ENCODE peak calls at places on chromosome 16, in nine cellular contexts. One of them, this sample, is unnamed.

GRCh38 chr16:9904526-9904925 is 277.7 kb downstream of the GRIN2A start:
- DNase-seq in AG10803: no peak
- DNase-seq in cardiac muscle cell: no peak
- DNase-seq in activated B cell treated with CpG ODN at 0.5 μM for 24 hours: no peak
- DNase-seq in stimulated activated naive CD4-positive, alpha-beta T cell: no peak
- DNase-seq in stimulated activated CD8-positive, alpha-beta memory T cell treated with anti-CD3 and anti-CD28 coated beads, Interleukin-7, amount 100 ng/mL, for 1 hour: no peak
- DNase-seq in HFFc6: no peak
- DNase-seq in AG20443: no peak
- DNase-seq in left lobe of liver: no peak
- DNase-seq in this sample: no peak

GRCh38 chr16:75086281-75086680 is 30.3 kb downstream of the LDHD start:
- DNase-seq in AG10803: peak; percentile 38
- DNase-seq in cardiac muscle cell: no peak
- DNase-seq in activated B cell treated with CpG ODN at 0.5 μM for 24 hours: no peak
- DNase-seq in stimulated activated naive CD4-positive, alpha-beta T cell: no peak
- DNase-seq in stimulated activated CD8-positive, alpha-beta memory T cell treated with anti-CD3 and anti-CD28 coated beads, Interleukin-7, amount 100 ng/mL, for 1 hour: no peak
- DNase-seq in HFFc6: no peak
- DNase-seq in AG20443: peak; percentile 47
- DNase-seq in left lobe of liver: no peak
- DNase-seq in this sample: no peak

GRCh38 chr16:11762431-11762830 is 19.8 kb upstream of the TXNDC11 start:
- DNase-seq in AG10803: no peak
- DNase-seq in cardiac muscle cell: no peak
- DNase-seq in activated B cell treated with CpG ODN at 0.5 μM for 24 hours: no peak
- DNase-seq in stimulated activated naive CD4-positive, alpha-beta T cell: no peak
- DNase-seq in stimulated activated CD8-positive, alpha-beta memory T cell treated with anti-CD3 and anti-CD28 coated beads, Interleukin-7, amount 100 ng/mL, for 1 hour: no peak
- DNase-seq in HFFc6: no peak
- DNase-seq in AG20443: no peak
- DNase-seq in left lobe of liver: no peak
- DNase-seq in this sample: no peak

GRCh38 chr16:49849709-49850108 is 6.2 kb downstream of the ZNF423 start:
- DNase-seq in AG10803: no peak
- DNase-seq in cardiac muscle cell: no peak
- DNase-seq in activated B cell treated with CpG ODN at 0.5 μM for 24 hours: no peak
- DNase-seq in stimulated activated naive CD4-positive, alpha-beta T cell: no peak
- DNase-seq in stimulated activated CD8-positive, alpha-beta memory T cell treated with anti-CD3 and anti-CD28 coated beads, Interleukin-7, amount 100 ng/mL, for 1 hour: no peak
- DNase-seq in HFFc6: no peak
- DNase-seq in AG20443: no peak
- DNase-seq in left lobe of liver: no peak
- DNase-seq in this sample: no peak

GRCh38 chr16:63372283-63372682 is 1336.0 kb upstream of the CDH8 start:
- DNase-seq in AG10803: no peak
- DNase-seq in cardiac muscle cell: no peak
- DNase-seq in activated B cell treated with CpG ODN at 0.5 μM for 24 hours: no peak
- DNase-seq in stimulated activated naive CD4-positive, alpha-beta T cell: no peak
- DNase-seq in stimulated activated CD8-positive, alpha-beta memory T cell treated with anti-CD3 and anti-CD28 coated beads, Interleukin-7, amount 100 ng/mL, for 1 hour: no peak
- DNase-seq in HFFc6: no peak
- DNase-seq in AG20443: no peak
- DNase-seq in left lobe of liver: no peak
- DNase-seq in this sample: no peak

GRCh38 chr16:54886078-54886477 is 44.6 kb upstream of the IRX5 start:
- DNase-seq in AG10803: no peak
- DNase-seq in cardiac muscle cell: no peak
- DNase-seq in activated B cell treated with CpG ODN at 0.5 μM for 24 hours: no peak
- DNase-seq in stimulated activated naive CD4-positive, alpha-beta T cell: no peak
- DNase-seq in stimulated activated CD8-positive, alpha-beta memory T cell treated with anti-CD3 and anti-CD28 coated beads, Interleukin-7, amount 100 ng/mL, for 1 hour: no peak
- DNase-seq in HFFc6: no peak
- DNase-seq in AG20443: no peak
- DNase-seq in left lobe of liver: no peak
- DNase-seq in this sample: no peak

GRCh38 chr16:57152096-57153093 is 33.4 kb downstream of the PSME3IP1 start:
- DNase-seq in AG10803: no peak
- DNase-seq in cardiac muscle cell: no peak
- DNase-seq in activated B cell treated with CpG ODN at 0.5 μM for 24 hours: no peak
- DNase-seq in stimulated activated naive CD4-positive, alpha-beta T cell: no peak
- DNase-seq in stimulated activated CD8-positive, alpha-beta memory T cell treated with anti-CD3 and anti-CD28 coated beads, Interleukin-7, amount 100 ng/mL, for 1 hour: no peak
- DNase-seq in HFFc6: no peak
- DNase-seq in AG20443: no peak
- DNase-seq in left lobe of liver: no peak
- DNase-seq in this sample: no peak

GRCh38 chr16:15041260-15042011 is 14.4 kb downstream of the NTAN1 start:
- DNase-seq in AG10803: peak; percentile 79
- DNase-seq in cardiac muscle cell: no peak
- DNase-seq in activated B cell treated with CpG ODN at 0.5 μM for 24 hours: no peak
- DNase-seq in stimulated activated naive CD4-positive, alpha-beta T cell: no peak
- DNase-seq in stimulated activated CD8-positive, alpha-beta memory T cell treated with anti-CD3 and anti-CD28 coated beads, Interleukin-7, amount 100 ng/mL, for 1 hour: no peak
- DNase-seq in HFFc6: no peak
- DNase-seq in AG20443: peak; percentile 95
- DNase-seq in left lobe of liver: peak; percentile 86
- DNase-seq in this sample: peak; percentile 78

GRCh38 chr16:81570189-81570846 is 125.7 kb downstream of the CMIP start:
- DNase-seq in AG10803: no peak
- DNase-seq in cardiac muscle cell: no peak
- DNase-seq in activated B cell treated with CpG ODN at 0.5 μM for 24 hours: no peak
- DNase-seq in stimulated activated naive CD4-positive, alpha-beta T cell: no peak
- DNase-seq in stimulated activated CD8-positive, alpha-beta memory T cell treated with anti-CD3 and anti-CD28 coated beads, Interleukin-7, amount 100 ng/mL, for 1 hour: no peak
- DNase-seq in HFFc6: no peak
- DNase-seq in AG20443: no peak
- DNase-seq in left lobe of liver: no peak
- DNase-seq in this sample: no peak

GRCh38 chr16:11783319-11784047 is 13.6 kb downstream of the ZC3H7A start:
- DNase-seq in AG10803: peak; percentile 76
- DNase-seq in cardiac muscle cell: no peak
- DNase-seq in activated B cell treated with CpG ODN at 0.5 μM for 24 hours: peak; percentile 32
- DNase-seq in stimulated activated naive CD4-positive, alpha-beta T cell: peak; percentile 81
- DNase-seq in stimulated activated CD8-positive, alpha-beta memory T cell treated with anti-CD3 and anti-CD28 coated beads, Interleukin-7, amount 100 ng/mL, for 1 hour: no peak
- DNase-seq in HFFc6: peak; percentile 35
- DNase-seq in AG20443: peak; percentile 22
- DNase-seq in left lobe of liver: no peak
- DNase-seq in this sample: no peak

GRCh38 chr16:63461248-63461841 is 1425.1 kb upstream of the CDH8 start:
- DNase-seq in AG10803: peak; percentile 42
- DNase-seq in cardiac muscle cell: peak; percentile 71
- DNase-seq in activated B cell treated with CpG ODN at 0.5 μM for 24 hours: no peak
- DNase-seq in stimulated activated naive CD4-positive, alpha-beta T cell: no peak
- DNase-seq in stimulated activated CD8-positive, alpha-beta memory T cell treated with anti-CD3 and anti-CD28 coated beads, Interleukin-7, amount 100 ng/mL, for 1 hour: no peak
- DNase-seq in HFFc6: peak; percentile 5
- DNase-seq in AG20443: peak; percentile 39
- DNase-seq in left lobe of liver: no peak
- DNase-seq in this sample: peak; percentile 27

GRCh38 chr16:47970291-47970931 is 185.4 kb downstream of the ABCC12 start:
- DNase-seq in AG10803: peak; percentile 25
- DNase-seq in cardiac muscle cell: peak; percentile 86
- DNase-seq in activated B cell treated with CpG ODN at 0.5 μM for 24 hours: no peak
- DNase-seq in stimulated activated naive CD4-positive, alpha-beta T cell: no peak
- DNase-seq in stimulated activated CD8-positive, alpha-beta memory T cell treated with anti-CD3 and anti-CD28 coated beads, Interleukin-7, amount 100 ng/mL, for 1 hour: no peak
- DNase-seq in HFFc6: peak; percentile 15
- DNase-seq in AG20443: peak; percentile 21
- DNase-seq in left lobe of liver: no peak
- DNase-seq in this sample: no peak

GRCh38 chr16:8572919-8573724 is 17.2 kb downstream of the TMEM114 start:
- DNase-seq in AG10803: peak; percentile 57
- DNase-seq in cardiac muscle cell: peak; percentile 41
- DNase-seq in activated B cell treated with CpG ODN at 0.5 μM for 24 hours: no peak
- DNase-seq in stimulated activated naive CD4-positive, alpha-beta T cell: no peak
- DNase-seq in stimulated activated CD8-positive, alpha-beta memory T cell treated with anti-CD3 and anti-CD28 coated beads, Interleukin-7, amount 100 ng/mL, for 1 hour: no peak
- DNase-seq in HFFc6: peak; percentile 25
- DNase-seq in AG20443: peak; percentile 61
- DNase-seq in left lobe of liver: no peak
- DNase-seq in this sample: no peak

GRCh38 chr16:12092347-12092882 is 115.9 kb downstream of the SNX29 start:
- DNase-seq in AG10803: peak; percentile 95
- DNase-seq in cardiac muscle cell: no peak
- DNase-seq in activated B cell treated with CpG ODN at 0.5 μM for 24 hours: no peak
- DNase-seq in stimulated activated naive CD4-positive, alpha-beta T cell: no peak
- DNase-seq in stimulated activated CD8-positive, alpha-beta memory T cell treated with anti-CD3 and anti-CD28 coated beads, Interleukin-7, amount 100 ng/mL, for 1 hour: no peak
- DNase-seq in HFFc6: peak; percentile 71
- DNase-seq in AG20443: peak; percentile 67
- DNase-seq in left lobe of liver: no peak
- DNase-seq in this sample: no peak

GRCh38 chr16:58582971-58583765 is 46.5 kb downstream of the CNOT1 start:
- DNase-seq in AG10803: no peak
- DNase-seq in cardiac muscle cell: no peak
- DNase-seq in activated B cell treated with CpG ODN at 0.5 μM for 24 hours: no peak
- DNase-seq in stimulated activated naive CD4-positive, alpha-beta T cell: no peak
- DNase-seq in stimulated activated CD8-positive, alpha-beta memory T cell treated with anti-CD3 and anti-CD28 coated beads, Interleukin-7, amount 100 ng/mL, for 1 hour: no peak
- DNase-seq in HFFc6: no peak
- DNase-seq in AG20443: no peak
- DNase-seq in left lobe of liver: no peak
- DNase-seq in this sample: no peak

GRCh38 chr16:78494674-78495073 is 395.2 kb downstream of the WWOX start:
- DNase-seq in AG10803: no peak
- DNase-seq in cardiac muscle cell: no peak
- DNase-seq in activated B cell treated with CpG ODN at 0.5 μM for 24 hours: no peak
- DNase-seq in stimulated activated naive CD4-positive, alpha-beta T cell: no peak
- DNase-seq in stimulated activated CD8-positive, alpha-beta memory T cell treated with anti-CD3 and anti-CD28 coated beads, Interleukin-7, amount 100 ng/mL, for 1 hour: no peak
- DNase-seq in HFFc6: no peak
- DNase-seq in AG20443: no peak
- DNase-seq in left lobe of liver: no peak
- DNase-seq in this sample: no peak

GRCh38 chr16:57725976-57726375 is 9.6 kb upstream of the KATNB1 start:
- DNase-seq in AG10803: no peak
- DNase-seq in cardiac muscle cell: no peak
- DNase-seq in activated B cell treated with CpG ODN at 0.5 μM for 24 hours: no peak
- DNase-seq in stimulated activated naive CD4-positive, alpha-beta T cell: no peak
- DNase-seq in stimulated activated CD8-positive, alpha-beta memory T cell treated with anti-CD3 and anti-CD28 coated beads, Interleukin-7, amount 100 ng/mL, for 1 hour: no peak
- DNase-seq in HFFc6: no peak
- DNase-seq in AG20443: no peak
- DNase-seq in left lobe of liver: no peak
- DNase-seq in this sample: no peak

GRCh38 chr16:27355610-27356009 is 41.8 kb downstream of the IL4R start:
- DNase-seq in AG10803: peak; percentile 37
- DNase-seq in cardiac muscle cell: no peak
- DNase-seq in activated B cell treated with CpG ODN at 0.5 μM for 24 hours: no peak
- DNase-seq in stimulated activated naive CD4-positive, alpha-beta T cell: peak; percentile 18
- DNase-seq in stimulated activated CD8-positive, alpha-beta memory T cell treated with anti-CD3 and anti-CD28 coated beads, Interleukin-7, amount 100 ng/mL, for 1 hour: no peak
- DNase-seq in HFFc6: peak; percentile 23
- DNase-seq in AG20443: peak; percentile 61
- DNase-seq in left lobe of liver: no peak
- DNase-seq in this sample: peak; percentile 41

GRCh38 chr16:50932348-50932916 is 190.5 kb downstream of the CYLD start:
- DNase-seq in AG10803: no peak
- DNase-seq in cardiac muscle cell: no peak
- DNase-seq in activated B cell treated with CpG ODN at 0.5 μM for 24 hours: no peak
- DNase-seq in stimulated activated naive CD4-positive, alpha-beta T cell: no peak
- DNase-seq in stimulated activated CD8-positive, alpha-beta memory T cell treated with anti-CD3 and anti-CD28 coated beads, Interleukin-7, amount 100 ng/mL, for 1 hour: no peak
- DNase-seq in HFFc6: no peak
- DNase-seq in AG20443: no peak
- DNase-seq in left lobe of liver: no peak
- DNase-seq in this sample: no peak

GRCh38 chr16:16073884-16074781 is 124.7 kb downstream of the ABCC1 start:
- DNase-seq in AG10803: peak; percentile 96
- DNase-seq in cardiac muscle cell: peak; percentile 90
- DNase-seq in activated B cell treated with CpG ODN at 0.5 μM for 24 hours: no peak
- DNase-seq in stimulated activated naive CD4-positive, alpha-beta T cell: no peak
- DNase-seq in stimulated activated CD8-positive, alpha-beta memory T cell treated with anti-CD3 and anti-CD28 coated beads, Interleukin-7, amount 100 ng/mL, for 1 hour: no peak
- DNase-seq in HFFc6: peak; percentile 82
- DNase-seq in AG20443: peak; percentile 87
- DNase-seq in left lobe of liver: no peak
- DNase-seq in this sample: no peak

GRCh38 chr16:75591001-75591852 is 25.0 kb downstream of the GABARAPL2 start:
- DNase-seq in AG10803: peak; percentile 77
- DNase-seq in cardiac muscle cell: peak; percentile 72
- DNase-seq in activated B cell treated with CpG ODN at 0.5 μM for 24 hours: no peak
- DNase-seq in stimulated activated naive CD4-positive, alpha-beta T cell: no peak
- DNase-seq in stimulated activated CD8-positive, alpha-beta memory T cell treated with anti-CD3 and anti-CD28 coated beads, Interleukin-7, amount 100 ng/mL, for 1 hour: no peak
- DNase-seq in HFFc6: peak; percentile 56
- DNase-seq in AG20443: peak; percentile 86
- DNase-seq in left lobe of liver: no peak
- DNase-seq in this sample: peak; percentile 72

GRCh38 chr16:88840589-88841215 is 16.0 kb downstream of the GALNS start:
- DNase-seq in AG10803: no peak
- DNase-seq in cardiac muscle cell: no peak
- DNase-seq in activated B cell treated with CpG ODN at 0.5 μM for 24 hours: no peak
- DNase-seq in stimulated activated naive CD4-positive, alpha-beta T cell: no peak
- DNase-seq in stimulated activated CD8-positive, alpha-beta memory T cell treated with anti-CD3 and anti-CD28 coated beads, Interleukin-7, amount 100 ng/mL, for 1 hour: no peak
- DNase-seq in HFFc6: no peak
- DNase-seq in AG20443: no peak
- DNase-seq in left lobe of liver: no peak
- DNase-seq in this sample: no peak